ENCODE peak calls at places on chromosomes 2 and 18, in ten cellular contexts. F, L, S, B, H, Z, G, Q, P and W are unnamed samples.

GRCh38 chr18:45255142-45255890 is 360.0 kb upstream of the SLC14A2 start:
- DNase-seq in F (no peak), L (peak; percentile 30), S (peak; percentile 92), B (no peak), H (no peak), Z (peak; percentile 36), G (peak; percentile 85), Q (no peak), P (no peak), W (peak; percentile 79)

GRCh38 chr2:60838481-60838880 is 42.9 kb upstream of the REL start:
- DNase-seq in F (no peak), L (no peak), S (no peak), B (no peak), H (no peak), Z (no peak), G (no peak), Q (no peak), P (no peak), W (no peak)

GRCh38 chr2:203501870-203502269 is 33.2 kb downstream of the RAPH1 start:
- DNase-seq in F (no peak), L (no peak), S (no peak), B (no peak), H (no peak), Z (no peak), G (no peak), Q (no peak), P (no peak), W (no peak)

GRCh38 chr2:26302846-26303245 is 43.1 kb upstream of the SELENOI start:
- DNase-seq in F (no peak), L (no peak), S (no peak), B (no peak), H (no peak), Z (no peak), G (no peak), Q (no peak), P (no peak), W (no peak)

GRCh38 chr2:37564356-37564755 is 107.1 kb downstream of the CDC42EP3 start:
- DNase-seq in F (no peak), L (peak; percentile 2), S (no peak), B (no peak), H (no peak), Z (peak; percentile 41), G (no peak), Q (no peak), P (no peak), W (no peak)

GRCh38 chr2:32952759-32953476 is 6.2 kb downstream of the LTBP1 start:
- DNase-seq in F (no peak), L (no peak), S (no peak), B (peak; percentile 80), H (no peak), Z (no peak), G (no peak), Q (no peak), P (no peak), W (no peak)

GRCh38 chr2:105143467-105144127 is 97.9 kb upstream of the GPR45 start:
- DNase-seq in F (no peak), L (no peak), S (no peak), B (no peak), H (peak; percentile 68), Z (peak; percentile 23), G (no peak), Q (peak; percentile 49), P (peak; percentile 89), W (no peak)

GRCh38 chr18:77063256-77063655 is 69.3 kb downstream of the MBP start:
- DNase-seq in F (peak; percentile 74), L (no peak), S (no peak), B (no peak), H (no peak), Z (no peak), G (peak; percentile 80), Q (no peak), P (no peak), W (no peak)

GRCh38 chr2:219968685-219969345 is 341.4 kb downstream of the SLC4A3 start:
- DNase-seq in F (no peak), L (no peak), S (peak; percentile 41), B (no peak), H (no peak), Z (no peak), G (no peak), Q (peak; percentile 12), P (no peak), W (no peak)

GRCh38 chr2:47264183-47264582 is 109.1 kb upstream of the STPG4 start:
- DNase-seq in F (no peak), L (no peak), S (no peak), B (no peak), H (no peak), Z (no peak), G (no peak), Q (no peak), P (no peak), W (no peak)

GRCh38 chr18:23250893-23251656 is 115.8 kb downstream of the CABLES1 start:
- DNase-seq in F (no peak), L (no peak), S (no peak), B (peak; percentile 13), H (no peak), Z (no peak), G (peak; percentile 68), Q (no peak), P (no peak), W (no peak)

GRCh38 chr2:223999862-224000261 is 39.2 kb downstream of the SERPINE2 start:
- DNase-seq in F (no peak), L (no peak), S (no peak), B (no peak), H (no peak), Z (no peak), G (no peak), Q (no peak), P (no peak), W (no peak)

GRCh38 chr2:118310016-118310877 is 222.0 kb downstream of the INSIG2 start:
- DNase-seq in F (peak; percentile 74), L (peak; percentile 49), S (peak; percentile 45), B (no peak), H (peak; percentile 37), Z (no peak), G (peak; percentile 33), Q (no peak), P (peak; percentile 72), W (no peak)

GRCh38 chr2:38702413-38702812 is 36.5 kb downstream of the GALM start:
- DNase-seq in F (no peak), L (no peak), S (peak; percentile 70), B (no peak), H (no peak), Z (no peak), G (peak; percentile 81), Q (peak; percentile 17), P (no peak), W (peak; percentile 59)

GRCh38 chr18:48428494-48429177 is 19.5 kb upstream of the ZBTB7C start:
- DNase-seq in F (no peak), L (no peak), S (peak; percentile 97), B (no peak), H (no peak), Z (no peak), G (no peak), Q (no peak), P (no peak), W (peak; percentile 60)

GRCh38 chr2:1807167-1807566 is 62.9 kb upstream of the PXDN start:
- DNase-seq in F (no peak), L (no peak), S (no peak), B (no peak), H (no peak), Z (no peak), G (no peak), Q (no peak), P (no peak), W (no peak)

GRCh38 chr18:50030146-50030545 is 164.8 kb downstream of the MYO5B start:
- DNase-seq in F (no peak), L (no peak), S (no peak), B (no peak), H (no peak), Z (no peak), G (no peak), Q (no peak), P (no peak), W (no peak)

GRCh38 chr2:221314786-221315185 is 257.3 kb downstream of the EPHA4 start:
- DNase-seq in F (no peak), L (no peak), S (no peak), B (no peak), H (no peak), Z (no peak), G (no peak), Q (no peak), P (no peak), W (no peak)

GRCh38 chr2:133993160-133993559 is 260.7 kb upstream of the MGAT5 start:
- DNase-seq in F (no peak), L (no peak), S (no peak), B (peak; percentile 97), H (no peak), Z (no peak), G (no peak), Q (no peak), P (no peak), W (no peak)

GRCh38 chr2:26772064-26773001 is 8.2 kb downstream of the SLC35F6 start:
- DNase-seq in F (peak; percentile 42), L (no peak), S (peak; percentile 96), B (peak; percentile 95), H (no peak), Z (no peak), G (peak; percentile 77), Q (peak; percentile 95), P (no peak), W (peak; percentile 42)

GRCh38 chr2:186328848-186329247 is 157.2 kb upstream of the ZC3H15 start:
- DNase-seq in F (no peak), L (no peak), S (no peak), B (no peak), H (no peak), Z (no peak), G (no peak), Q (no peak), P (no peak), W (no peak)

GRCh38 chr2:168722592-168722991 is 79.8 kb upstream of the NOSTRIN start:
- DNase-seq in F (no peak), L (no peak), S (peak; percentile 85), B (no peak), H (no peak), Z (no peak), G (peak; percentile 45), Q (no peak), P (no peak), W (peak; percentile 77)

GRCh38 chr2:12717988-12718661 is 1.4 kb downstream of the TRIB2 start:
- DNase-seq in F (peak; percentile 37), L (no peak), S (no peak), B (no peak), H (peak; percentile 38), Z (peak; percentile 11), G (peak; percentile 52), Q (peak; percentile 26), P (peak; percentile 20), W (no peak)

GRCh38 chr18:21820035-21820810 is 79.6 kb downstream of the MIB1 start:
- DNase-seq in F (no peak), L (no peak), S (peak; percentile 43), B (no peak), H (no peak), Z (no peak), G (peak; percentile 43), Q (no peak), P (peak; percentile 35), W (no peak)

GRCh38 chr2:238061310-238062202 is 755 bp downstream of the SCLY start:
- DNase-seq in F (no peak), L (peak; percentile 2), S (peak; percentile 44), B (no peak), H (peak; percentile 28), Z (no peak), G (peak; percentile 51), Q (peak; percentile 17), P (peak; percentile 52), W (no peak)

GRCh38 chr18:56200381-56200831 is 438.0 kb downstream of the TXNL1 start:
- DNase-seq in F (no peak), L (no peak), S (peak; percentile 48), B (no peak), H (no peak), Z (no peak), G (peak; percentile 90), Q (no peak), P (no peak), W (peak; percentile 56)

GRCh38 chr2:64698668-64699444 is 45.1 kb upstream of the SERTAD2 start:
- DNase-seq in F (no peak), L (no peak), S (peak; percentile 50), B (no peak), H (no peak), Z (no peak), G (peak; percentile 95), Q (peak; percentile 81), P (no peak), W (peak; percentile 56)

GRCh38 chr2:199680482-199680881 is 170.5 kb downstream of the FTCDNL1 start:
- DNase-seq in F (no peak), L (no peak), S (no peak), B (no peak), H (no peak), Z (no peak), G (no peak), Q (no peak), P (no peak), W (no peak)